ENCODE peak calls at places on chromosomes 13 and 19, in nine cellular contexts. Y, N, Z, J, R, F, W, I and E are unnamed samples.

GRCh38 chr19:48819366-48819816 is 8.6 kb upstream of the BCAT2 start:
- DNase-seq in Y (no peak), N (no peak), Z (no peak), J (peak), R (no peak), F (no peak), W (peak), I (peak), E (peak)

GRCh38 chr13:99867535-99868271 is 103.9 kb downstream of the ZIC5 start:
- DNase-seq in Y (no peak), N (no peak), Z (no peak), J (no peak), R (no peak), F (no peak), W (no peak), I (no peak), E (no peak)

GRCh38 chr13:106612688-106613087 is 44.8 kb upstream of the ARGLU1 start:
- DNase-seq in Y (peak), N (no peak), Z (no peak), J (no peak), R (no peak), F (no peak), W (no peak), I (no peak), E (peak)

GRCh38 chr13:109654341-109655205 is 131.8 kb downstream of the IRS2 start:
- DNase-seq in Y (peak), N (no peak), Z (no peak), J (no peak), R (no peak), F (no peak), W (no peak), I (no peak), E (peak)

GRCh38 chr13:47299316-47299715 is 402.5 kb upstream of the HTR2A start:
- DNase-seq in Y (no peak), N (no peak), Z (no peak), J (no peak), R (no peak), F (no peak), W (no peak), I (no peak), E (no peak)

GRCh38 chr19:11335449-11336146 is 3.9 kb downstream of the RAB3D start:
- DNase-seq in Y (no peak), N (no peak), Z (no peak), J (no peak), R (no peak), F (no peak), W (no peak), I (no peak), E (no peak)

GRCh38 chr19:11420894-11421606 is 1.9 kb upstream of the RGL3 start:
- DNase-seq in Y (no peak), N (no peak), Z (peak), J (no peak), R (no peak), F (no peak), W (no peak), I (no peak), E (peak)

GRCh38 chr13:46639033-46639981 is 86.3 kb downstream of the LRCH1 start:
- DNase-seq in Y (no peak), N (no peak), Z (no peak), J (no peak), R (no peak), F (no peak), W (peak), I (no peak), E (no peak)

GRCh38 chr13:94595006-94595942 is 678 bp downstream of the TGDS start:
- DNase-seq in Y (peak), N (peak), Z (no peak), J (no peak), R (peak), F (peak), W (peak), I (no peak), E (no peak)

GRCh38 chr13:106986687-106987434 is 418.9 kb upstream of the ARGLU1 start:
- DNase-seq in Y (no peak), N (no peak), Z (no peak), J (no peak), R (no peak), F (no peak), W (no peak), I (no peak), E (no peak)

GRCh38 chr19:57850553-57851017 is 926 bp downstream of the ZNF587 start:
- DNase-seq in Y (peak), N (no peak), Z (peak), J (no peak), R (no peak), F (peak), W (peak), I (no peak), E (no peak)